ENCODE peak calls at places on chromosome 2, in four cellular contexts. C, U, T and G are unnamed samples.

GRCh38 chr2:17918789-17919188 is 40.3 kb downstream of the KCNS3 start:
- DNase-seq in C (peak), U (no peak), T (no peak), G (peak)

GRCh38 chr2:156933580-156934225 is 323.8 kb upstream of the GALNT5 start:
- DNase-seq in C (no peak), U (no peak), T (no peak), G (no peak)

GRCh38 chr2:67036446-67036845 is 360.7 kb upstream of the ETAA1 start:
- DNase-seq in C (no peak), U (no peak), T (no peak), G (no peak)

GRCh38 chr2:241110607-241111442 is 8.7 kb upstream of the MTERF4 start:
- DNase-seq in C (no peak), U (no peak), T (no peak), G (no peak)

GRCh38 chr2:234823196-234823876 is 128.5 kb upstream of the SH3BP4 start:
- DNase-seq in C (no peak), U (no peak), T (no peak), G (no peak)

GRCh38 chr2:222572264-222572721 is 83.6 kb downstream of the FARSB start:
- DNase-seq in C (no peak), U (no peak), T (no peak), G (no peak)

GRCh38 chr2:217695033-217695520 is 307.7 kb downstream of the TNS1 start:
- DNase-seq in C (peak), U (no peak), T (no peak), G (peak)

GRCh38 chr2:119225084-119225864 is 1.6 kb downstream of the STEAP3 start:
- DNase-seq in C (no peak), U (no peak), T (no peak), G (no peak)

DNA sequence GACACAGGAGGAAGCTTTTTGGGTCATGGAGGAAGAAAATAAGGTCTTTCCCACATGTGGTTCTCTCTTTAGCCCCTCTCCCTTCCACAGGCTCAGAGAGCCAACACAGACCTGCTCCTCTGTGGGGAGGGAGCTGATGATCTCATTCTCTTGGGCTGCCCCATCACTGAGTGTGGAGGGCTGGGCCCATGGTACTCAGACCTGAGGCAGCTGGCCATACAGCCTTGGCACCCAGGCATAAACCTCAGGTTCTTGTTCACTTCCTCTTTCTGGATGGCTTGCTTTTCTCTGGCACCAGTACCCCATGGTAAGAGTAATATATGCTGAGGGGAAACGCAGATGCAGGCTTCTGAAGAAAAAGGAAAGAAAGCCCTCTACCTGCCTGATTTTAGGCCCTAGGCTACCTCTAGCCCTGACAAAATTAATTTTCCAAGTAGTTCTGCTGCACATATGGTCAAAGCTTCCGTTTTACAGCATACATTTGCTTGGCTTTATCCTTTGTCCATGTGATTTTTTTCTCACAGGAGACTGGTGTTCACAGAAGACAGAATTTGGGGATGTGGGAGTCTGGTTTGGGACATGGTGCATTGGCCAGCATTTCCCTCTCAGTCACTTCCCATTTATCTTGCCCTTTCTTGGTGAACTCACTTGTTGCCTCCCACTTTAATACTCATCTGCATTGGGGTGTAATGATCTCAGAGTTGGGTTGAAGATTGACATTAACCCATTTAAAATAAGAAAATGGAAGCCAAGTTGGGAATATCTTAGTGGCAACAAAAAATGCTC is 11.1 kb downstream of the DHRS9 start:
- DNase-seq in C (no peak), U (no peak), T (no peak), G (no peak)
- H3K4me3 ChIP-seq in C (no peak), U (no peak), T (no peak), G (no peak)

DNA sequence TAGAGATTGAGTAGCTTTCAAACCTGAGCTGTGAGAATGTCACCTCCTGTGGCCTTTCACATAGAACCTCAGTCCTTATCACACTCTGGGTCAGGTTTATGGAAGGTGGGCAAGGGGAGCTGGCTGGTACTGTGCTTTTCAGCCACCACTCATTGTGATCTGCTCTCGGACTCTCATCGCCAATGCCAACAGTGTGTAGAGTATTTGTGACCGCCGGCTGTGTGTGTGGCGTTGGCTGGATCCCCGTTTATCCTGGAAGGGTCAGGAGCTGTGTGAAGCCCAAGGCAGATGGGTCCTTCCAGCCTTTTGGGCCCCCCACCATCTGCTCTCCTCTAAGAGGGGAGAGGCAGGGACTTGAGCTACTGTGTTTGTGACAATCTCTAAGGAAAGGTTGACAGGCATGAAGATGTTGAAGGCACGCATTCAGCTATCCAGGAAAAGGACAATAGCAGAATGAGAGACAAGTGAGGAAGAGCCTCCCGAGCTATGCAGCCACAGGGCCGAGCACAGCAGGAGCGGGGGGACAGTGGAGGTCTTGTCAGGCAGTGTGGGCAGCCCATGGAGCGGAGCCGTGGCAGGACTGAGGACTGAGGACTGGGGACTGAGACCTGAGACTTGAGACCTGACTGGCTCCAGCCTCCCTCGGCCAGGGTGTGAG is 107.1 kb upstream of the TPO start:
- DNase-seq in C (no peak), U (no peak), T (no peak), G (no peak)
- TF ChIP-seq CTCF in C (no peak), U (no peak), T (no peak), G (no peak)

DNA sequence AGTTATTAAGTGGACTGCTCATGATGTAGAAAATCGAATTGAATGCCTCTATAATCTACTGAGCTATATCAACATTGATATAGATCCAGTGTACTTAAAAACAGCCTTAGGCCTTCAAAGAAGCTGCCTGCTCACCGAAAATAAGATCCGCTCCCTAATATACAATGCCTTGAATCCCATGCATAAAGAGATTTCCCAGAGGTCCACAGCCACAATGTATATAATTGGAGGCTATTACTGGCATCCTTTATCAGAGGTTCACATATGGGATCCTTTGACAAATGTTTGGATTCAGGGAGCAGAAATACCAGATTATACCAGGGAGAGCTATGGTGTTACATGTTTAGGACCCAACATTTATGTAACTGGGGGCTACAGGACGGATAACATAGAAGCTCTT is 2.0 kb downstream of the KLHL23 start:
- DNase-seq in C (no peak), U (no peak), T (no peak), G (no peak)
- H3K4me3 ChIP-seq in C (no peak), U (peak), T (no peak), G (no peak)

DNA sequence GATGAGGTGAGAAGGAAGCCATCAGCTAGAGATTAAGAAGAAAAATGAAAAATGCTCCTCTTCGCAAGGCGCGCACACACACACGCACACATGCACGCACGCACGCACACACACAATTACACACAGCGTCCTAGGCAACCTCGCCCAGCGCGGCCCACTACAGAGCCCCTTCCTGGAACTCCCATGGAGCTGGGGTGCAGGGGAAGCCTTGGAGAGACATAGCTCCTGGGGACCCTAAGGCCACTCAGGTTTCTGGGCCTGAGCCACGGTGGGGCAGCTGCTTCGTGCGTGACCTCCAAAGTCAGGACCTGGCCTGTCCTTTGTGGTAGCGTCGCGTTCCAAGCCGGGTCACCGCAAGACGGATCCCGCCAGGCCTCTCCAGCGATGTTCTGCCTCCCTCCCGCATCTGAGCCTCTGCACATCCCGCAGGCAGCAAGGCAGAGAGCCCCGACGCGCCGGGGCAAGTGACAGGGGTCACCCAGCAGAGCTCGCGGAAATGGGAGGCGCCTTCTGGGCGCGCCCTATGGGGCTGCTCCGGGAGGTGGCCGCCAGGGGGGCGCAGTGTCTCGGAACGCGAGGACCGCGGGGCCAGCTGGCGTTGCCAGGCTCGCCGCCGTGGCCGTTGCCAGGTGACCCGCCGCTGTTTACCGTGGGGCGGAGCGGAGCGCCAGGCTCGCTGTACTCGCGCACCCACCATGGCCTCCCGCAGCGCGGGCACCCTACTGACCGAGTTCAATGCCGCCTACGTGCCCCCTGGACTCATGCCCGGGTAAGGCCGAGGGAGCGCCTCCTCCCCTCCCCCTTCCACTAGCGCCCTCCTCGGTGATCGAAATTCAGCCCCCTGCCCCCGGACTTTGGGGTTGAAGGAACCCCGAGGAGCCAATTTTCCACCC is 79.0 kb downstream of the CIB4 start:
- DNase-seq in C (no peak), U (peak), T (peak), G (peak)
- TF ChIP-seq CTCF in C (peak), U (peak), T (no peak), G (peak)

GRCh38 chr2:236025892-236026291 is 142.3 kb downstream of the GBX2 start:
- DNase-seq in C (no peak), U (no peak), T (no peak), G (no peak)
- H3K4me3 ChIP-seq in C (no peak), U (no peak), T (no peak), G (no peak)

GRCh38 chr2:44055664-44056063 is 59.9 kb upstream of the LRPPRC start:
- DNase-seq in C (no peak), U (no peak), T (no peak), G (no peak)

GRCh38 chr2:44055229-44055628 is 59.4 kb upstream of the LRPPRC start:
- DNase-seq in C (no peak), U (no peak), T (no peak), G (no peak)

GRCh38 chr2:44053456-44053855 is 57.7 kb upstream of the LRPPRC start:
- DNase-seq in C (no peak), U (no peak), T (no peak), G (no peak)

GRCh38 chr2:44051948-44052347 is 56.2 kb upstream of the LRPPRC start:
- DNase-seq in C (no peak), U (no peak), T (no peak), G (no peak)

DNA sequence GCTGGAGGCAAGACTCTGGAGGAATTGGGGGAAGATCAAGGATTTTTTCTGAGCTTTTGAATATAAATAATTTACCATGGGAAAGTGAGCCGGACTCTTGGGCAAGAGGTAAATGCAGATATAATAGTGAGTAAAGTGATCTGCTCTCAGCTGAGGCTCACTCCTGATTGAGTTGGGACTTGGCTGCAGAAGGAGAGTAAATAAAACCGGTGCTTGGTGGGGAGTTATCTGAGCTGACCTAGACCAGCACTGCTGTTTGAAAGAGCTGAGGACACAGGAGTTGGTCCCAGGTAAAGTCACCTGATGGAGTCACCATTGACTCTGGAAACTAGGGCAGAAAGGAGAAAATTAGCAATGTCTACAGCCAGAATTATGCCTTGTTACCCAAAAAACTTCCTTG is 57.3 kb upstream of the LRPPRC start:
- DNase-seq in C (no peak), U (no peak), T (no peak), G (no peak)
- TF ChIP-seq CTCF in C (no peak), U (no peak), T (no peak), G (no peak)

DNA sequence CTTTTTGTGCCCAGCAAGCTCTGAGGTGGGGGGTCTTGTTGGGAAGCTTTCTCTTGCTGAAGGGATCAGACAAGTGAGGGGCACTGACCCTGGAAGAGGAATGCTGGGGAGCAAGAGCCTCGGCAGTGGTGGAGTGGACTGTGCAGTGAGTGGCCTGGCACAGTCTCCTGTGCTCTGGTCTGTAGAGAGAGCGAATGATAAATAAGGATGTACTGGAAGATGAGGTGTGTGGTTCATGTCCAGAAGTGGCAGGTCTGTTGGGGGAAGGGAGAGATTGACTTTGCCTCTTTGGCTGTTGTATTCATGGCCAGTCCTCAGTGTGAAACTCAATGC is 5.3 kb upstream of the SLC20A1 start:
- DNase-seq in C (no peak), U (no peak), T (no peak), G (no peak)
- H3K4me3 ChIP-seq in C (no peak), U (no peak), T (no peak), G (no peak)